ENCODE peak calls at places on chromosomes 16 and 17, in ten cellular contexts. P, T, R, B, A, Y, U, X, I and J are unnamed samples.

GRCh38 chr16:53692146-53692545 is 11.5 kb downstream of the RPGRIP1L start:
- DNase-seq in P (no peak), T (peak), R (no peak), B (no peak), A (no peak), Y (no peak), U (no peak), X (no peak), I (no peak), J (no peak)

GRCh38 chr16:88781140-88782077 is 3.6 kb downstream of the PIEZO1 start:
- DNase-seq in P (no peak), T (no peak), R (peak), B (no peak), A (no peak), Y (peak), U (no peak), X (no peak), I (peak), J (no peak)

GRCh38 chr17:68134046-68134637 is 98.6 kb downstream of the KPNA2 start:
- DNase-seq in P (no peak), T (no peak), R (no peak), B (no peak), A (no peak), Y (no peak), U (no peak), X (no peak), I (no peak), J (no peak)

GRCh38 chr16:48210747-48211146 is 33.4 kb upstream of the LONP2 start:
- DNase-seq in P (no peak), T (no peak), R (no peak), B (no peak), A (no peak), Y (no peak), U (no peak), X (no peak), I (no peak), J (no peak)

GRCh38 chr17:3911271-3912053 is 4.8 kb downstream of the P2RX1 start:
- DNase-seq in P (peak), T (no peak), R (peak), B (no peak), A (no peak), Y (peak), U (no peak), X (peak), I (peak), J (no peak)

GRCh38 chr16:19884611-19885455 is at the start of gene GPRC5B:
- DNase-seq in P (peak), T (peak), R (peak), B (peak), A (peak), Y (peak), U (peak), X (no peak), I (peak), J (peak)

GRCh38 chr17:77810536-77810935 is 148.0 kb upstream of the TNRC6C start:
- DNase-seq in P (peak), T (peak), R (no peak), B (peak), A (peak), Y (no peak), U (no peak), X (no peak), I (no peak), J (no peak)

GRCh38 chr16:85420501-85421337 is 192.4 kb upstream of the GSE1 start:
- DNase-seq in P (peak), T (peak), R (peak), B (peak), A (peak), Y (peak), U (no peak), X (peak), I (peak), J (peak)

GRCh38 chr16:54591816-54592246 is 305.2 kb upstream of the IRX3 start:
- DNase-seq in P (no peak), T (no peak), R (no peak), B (no peak), A (no peak), Y (no peak), U (no peak), X (no peak), I (no peak), J (no peak)

GRCh38 chr16:16143038-16143763 is 80.1 kb downstream of the ABCC6 start:
- DNase-seq in P (no peak), T (peak), R (no peak), B (no peak), A (no peak), Y (no peak), U (no peak), X (no peak), I (no peak), J (peak)

GRCh38 chr16:67995423-67995822 is 3.9 kb downstream of the DPEP2 start:
- DNase-seq in P (no peak), T (no peak), R (no peak), B (peak), A (no peak), Y (peak), U (no peak), X (no peak), I (no peak), J (no peak)

GRCh38 chr17:39400547-39401411 is 647 bp downstream of the FBXL20 start:
- DNase-seq in P (no peak), T (no peak), R (no peak), B (peak), A (peak), Y (no peak), U (peak), X (no peak), I (no peak), J (no peak)

GRCh38 chr17:69581061-69581955 is 166.8 kb downstream of the MAP2K6 start:
- DNase-seq in P (no peak), T (no peak), R (no peak), B (no peak), A (peak), Y (peak), U (no peak), X (no peak), I (peak), J (no peak)

GRCh38 chr17:41599680-41600079 is 12.9 kb downstream of the KRT16 start:
- DNase-seq in P (no peak), T (no peak), R (no peak), B (no peak), A (no peak), Y (no peak), U (no peak), X (no peak), I (no peak), J (no peak)

GRCh38 chr16:89019511-89019910 is 42.5 kb upstream of the CBFA2T3 start:
- DNase-seq in P (no peak), T (no peak), R (no peak), B (no peak), A (no peak), Y (no peak), U (no peak), X (no peak), I (no peak), J (no peak)

GRCh38 chr17:41540921-41541625 is 13.0 kb upstream of the KRT19 start:
- DNase-seq in P (no peak), T (no peak), R (no peak), B (no peak), A (no peak), Y (no peak), U (no peak), X (no peak), I (no peak), J (no peak)